ENCODE peak calls at places on chromosome 16, in nine cellular contexts. One of them, this sample, is unnamed.

GRCh38 chr16:192686-193085 is 12.4 kb downstream of the HBQ1 start:
- DNase-seq in tibial nerve: no peak
- DNase-seq in sciatic nerve: no peak
- DNase-seq in stimulated activated CD4-positive, alpha-beta T cell treated with anti-CD3 and anti-CD28 coated beads, TNF-alpha, amount 100 ng/mL, for 48 hours: no peak
- DNase-seq in left colon: no peak
- DNase-seq in aorta: no peak
- DNase-seq in AG20443: no peak
- DNase-seq in stimulated activated naive CD4-positive, alpha-beta T cell: no peak
- DNase-seq in CD8-positive, alpha-beta T cell: no peak
- DNase-seq in this sample: no peak

GRCh38 chr16:48317614-48318013 is 67.6 kb downstream of the SIAH1 start:
- DNase-seq in tibial nerve: no peak
- DNase-seq in sciatic nerve: no peak
- DNase-seq in stimulated activated CD4-positive, alpha-beta T cell treated with anti-CD3 and anti-CD28 coated beads, TNF-alpha, amount 100 ng/mL, for 48 hours: no peak
- DNase-seq in left colon: no peak
- DNase-seq in aorta: no peak
- DNase-seq in AG20443: peak; percentile 19
- DNase-seq in stimulated activated naive CD4-positive, alpha-beta T cell: no peak
- DNase-seq in CD8-positive, alpha-beta T cell: no peak
- DNase-seq in this sample: peak; percentile 74

GRCh38 chr16:11722468-11722808 is 20.2 kb downstream of the TXNDC11 start:
- DNase-seq in tibial nerve: no peak
- DNase-seq in sciatic nerve: no peak
- DNase-seq in stimulated activated CD4-positive, alpha-beta T cell treated with anti-CD3 and anti-CD28 coated beads, TNF-alpha, amount 100 ng/mL, for 48 hours: no peak
- DNase-seq in left colon: no peak
- DNase-seq in aorta: no peak
- DNase-seq in AG20443: no peak
- DNase-seq in stimulated activated naive CD4-positive, alpha-beta T cell: no peak
- DNase-seq in CD8-positive, alpha-beta T cell: no peak
- DNase-seq in this sample: no peak

GRCh38 chr16:29815032-29815721 is 775 bp upstream of the PAGR1 start:
- DNase-seq in tibial nerve: no peak
- DNase-seq in sciatic nerve: peak; percentile 78
- DNase-seq in stimulated activated CD4-positive, alpha-beta T cell treated with anti-CD3 and anti-CD28 coated beads, TNF-alpha, amount 100 ng/mL, for 48 hours: no peak
- DNase-seq in left colon: peak; percentile 59
- DNase-seq in aorta: peak; percentile 66
- DNase-seq in AG20443: peak; percentile 44
- DNase-seq in stimulated activated naive CD4-positive, alpha-beta T cell: no peak
- DNase-seq in CD8-positive, alpha-beta T cell: peak; percentile 39
- DNase-seq in this sample: no peak

GRCh38 chr16:85759631-85760419 is 8.9 kb upstream of the C16orf74 start:
- DNase-seq in tibial nerve: no peak
- DNase-seq in sciatic nerve: no peak
- DNase-seq in stimulated activated CD4-positive, alpha-beta T cell treated with anti-CD3 and anti-CD28 coated beads, TNF-alpha, amount 100 ng/mL, for 48 hours: no peak
- DNase-seq in left colon: no peak
- DNase-seq in aorta: no peak
- DNase-seq in AG20443: no peak
- DNase-seq in stimulated activated naive CD4-positive, alpha-beta T cell: no peak
- DNase-seq in CD8-positive, alpha-beta T cell: no peak
- DNase-seq in this sample: no peak

GRCh38 chr16:78045865-78046581 is 23.7 kb downstream of the CLEC3A start:
- DNase-seq in tibial nerve: peak; percentile 6
- DNase-seq in sciatic nerve: peak; percentile 71
- DNase-seq in stimulated activated CD4-positive, alpha-beta T cell treated with anti-CD3 and anti-CD28 coated beads, TNF-alpha, amount 100 ng/mL, for 48 hours: peak; percentile 3
- DNase-seq in left colon: no peak
- DNase-seq in aorta: peak; percentile 82
- DNase-seq in AG20443: peak; percentile 79
- DNase-seq in stimulated activated naive CD4-positive, alpha-beta T cell: no peak
- DNase-seq in CD8-positive, alpha-beta T cell: no peak
- DNase-seq in this sample: peak; percentile 49

GRCh38 chr16:20401475-20402016 is 3.0 kb downstream of the PDILT start:
- DNase-seq in tibial nerve: no peak
- DNase-seq in sciatic nerve: no peak
- DNase-seq in stimulated activated CD4-positive, alpha-beta T cell treated with anti-CD3 and anti-CD28 coated beads, TNF-alpha, amount 100 ng/mL, for 48 hours: no peak
- DNase-seq in left colon: no peak
- DNase-seq in aorta: no peak
- DNase-seq in AG20443: no peak
- DNase-seq in stimulated activated naive CD4-positive, alpha-beta T cell: no peak
- DNase-seq in CD8-positive, alpha-beta T cell: no peak
- DNase-seq in this sample: no peak

GRCh38 chr16:56914896-56915295 is 17.0 kb upstream of the HERPUD1 start:
- DNase-seq in tibial nerve: no peak
- DNase-seq in sciatic nerve: no peak
- DNase-seq in stimulated activated CD4-positive, alpha-beta T cell treated with anti-CD3 and anti-CD28 coated beads, TNF-alpha, amount 100 ng/mL, for 48 hours: no peak
- DNase-seq in left colon: no peak
- DNase-seq in aorta: no peak
- DNase-seq in AG20443: no peak
- DNase-seq in stimulated activated naive CD4-positive, alpha-beta T cell: no peak
- DNase-seq in CD8-positive, alpha-beta T cell: no peak
- DNase-seq in this sample: no peak

GRCh38 chr16:49637933-49638695 is 217.8 kb downstream of the ZNF423 start:
- DNase-seq in tibial nerve: no peak
- DNase-seq in sciatic nerve: no peak
- DNase-seq in stimulated activated CD4-positive, alpha-beta T cell treated with anti-CD3 and anti-CD28 coated beads, TNF-alpha, amount 100 ng/mL, for 48 hours: no peak
- DNase-seq in left colon: no peak
- DNase-seq in aorta: no peak
- DNase-seq in AG20443: no peak
- DNase-seq in stimulated activated naive CD4-positive, alpha-beta T cell: no peak
- DNase-seq in CD8-positive, alpha-beta T cell: no peak
- DNase-seq in this sample: no peak

GRCh38 chr16:85820604-85821372 is 21.3 kb downstream of the COX4I1 start:
- DNase-seq in tibial nerve: no peak
- DNase-seq in sciatic nerve: no peak
- DNase-seq in stimulated activated CD4-positive, alpha-beta T cell treated with anti-CD3 and anti-CD28 coated beads, TNF-alpha, amount 100 ng/mL, for 48 hours: no peak
- DNase-seq in left colon: no peak
- DNase-seq in aorta: peak; percentile 40
- DNase-seq in AG20443: no peak
- DNase-seq in stimulated activated naive CD4-positive, alpha-beta T cell: no peak
- DNase-seq in CD8-positive, alpha-beta T cell: no peak
- DNase-seq in this sample: no peak

This sample was measured in AG10803.